ENCODE peak calls at places on chromosomes 6 and 20, in ten cellular contexts. One of them, this sample, is unnamed.
A peak's percentile ranks its signal among the peaks of the same experiment; 100 is the strongest.

GRCh38 chr6:36586606-36587005 is 7.6 kb upstream of the SRSF3 start:
- DNase-seq in heart left ventricle: no peak
- DNase-seq in heart right ventricle: no peak
- DNase-seq in cardiac muscle cell: no peak
- DNase-seq in A549: no peak
- DNase-seq in neural progenitor cell: no peak
- DNase-seq in lung: no peak
- DNase-seq in hepatocyte: no peak
- DNase-seq in psoas muscle: no peak
- DNase-seq in fibroblast of lung: no peak
- DNase-seq in this sample: no peak

GRCh38 chr6:36793913-36794703 is 45.1 kb downstream of the CPNE5 start:
- DNase-seq in heart left ventricle: no peak
- DNase-seq in heart right ventricle: no peak
- DNase-seq in cardiac muscle cell: peak; percentile 49
- DNase-seq in A549: no peak
- DNase-seq in neural progenitor cell: peak; percentile 47
- DNase-seq in lung: no peak
- DNase-seq in hepatocyte: peak; percentile 12
- DNase-seq in psoas muscle: no peak
- DNase-seq in fibroblast of lung: no peak
- DNase-seq in this sample: peak; percentile 26

GRCh38 chr6:137657351-137657911 is 163.2 kb upstream of the OLIG3 start:
- DNase-seq in heart left ventricle: no peak
- DNase-seq in heart right ventricle: no peak
- DNase-seq in cardiac muscle cell: no peak
- DNase-seq in A549: no peak
- DNase-seq in neural progenitor cell: no peak
- DNase-seq in lung: no peak
- DNase-seq in hepatocyte: no peak
- DNase-seq in psoas muscle: no peak
- DNase-seq in fibroblast of lung: no peak
- DNase-seq in this sample: no peak

GRCh38 chr6:139250296-139251274 is 41.2 kb downstream of the TXLNB start:
- DNase-seq in heart left ventricle: peak; percentile 66
- DNase-seq in heart right ventricle: peak; percentile 61
- DNase-seq in cardiac muscle cell: peak; percentile 67
- DNase-seq in A549: peak; percentile 40
- DNase-seq in neural progenitor cell: peak; percentile 80
- DNase-seq in lung: no peak
- DNase-seq in hepatocyte: peak; percentile 72
- DNase-seq in psoas muscle: peak; percentile 57
- DNase-seq in fibroblast of lung: peak; percentile 49
- DNase-seq in this sample: peak; percentile 36

GRCh38 chr20:32526125-32526524 is 59.0 kb downstream of the NOL4L start:
- DNase-seq in heart left ventricle: peak; percentile 2
- DNase-seq in heart right ventricle: no peak
- DNase-seq in cardiac muscle cell: no peak
- DNase-seq in A549: no peak
- DNase-seq in neural progenitor cell: no peak
- DNase-seq in lung: no peak
- DNase-seq in hepatocyte: no peak
- DNase-seq in psoas muscle: no peak
- DNase-seq in fibroblast of lung: no peak
- DNase-seq in this sample: no peak

GRCh38 chr6:108186226-108186625 is 20.4 kb downstream of the NR2E1 start:
- DNase-seq in heart left ventricle: no peak
- DNase-seq in heart right ventricle: no peak
- DNase-seq in cardiac muscle cell: no peak
- DNase-seq in A549: no peak
- DNase-seq in neural progenitor cell: no peak
- DNase-seq in lung: no peak
- DNase-seq in hepatocyte: peak; percentile 50
- DNase-seq in psoas muscle: no peak
- DNase-seq in fibroblast of lung: no peak
- DNase-seq in this sample: no peak

GRCh38 chr6:178119-178518 is 114.2 kb upstream of the DUSP22 start:
- DNase-seq in heart left ventricle: no peak
- DNase-seq in heart right ventricle: no peak
- DNase-seq in cardiac muscle cell: no peak
- DNase-seq in A549: no peak
- DNase-seq in neural progenitor cell: no peak
- DNase-seq in lung: no peak
- DNase-seq in hepatocyte: no peak
- DNase-seq in psoas muscle: no peak
- DNase-seq in fibroblast of lung: no peak
- DNase-seq in this sample: no peak

GRCh38 chr20:17849901-17850673 is 118.5 kb downstream of the SNX5 start:
- DNase-seq in heart left ventricle: peak; percentile 87
- DNase-seq in heart right ventricle: peak; percentile 64
- DNase-seq in cardiac muscle cell: peak; percentile 99
- DNase-seq in A549: peak; percentile 36
- DNase-seq in neural progenitor cell: no peak
- DNase-seq in lung: peak; percentile 50
- DNase-seq in hepatocyte: peak; percentile 68
- DNase-seq in psoas muscle: peak; percentile 81
- DNase-seq in fibroblast of lung: peak; percentile 98
- DNase-seq in this sample: no peak

GRCh38 chr6:38484656-38485055 is 155.1 kb downstream of the BTBD9 start:
- DNase-seq in heart left ventricle: no peak
- DNase-seq in heart right ventricle: no peak
- DNase-seq in cardiac muscle cell: no peak
- DNase-seq in A549: no peak
- DNase-seq in neural progenitor cell: no peak
- DNase-seq in lung: no peak
- DNase-seq in hepatocyte: no peak
- DNase-seq in psoas muscle: no peak
- DNase-seq in fibroblast of lung: no peak
- DNase-seq in this sample: no peak

GRCh38 chr6:84280030-84280429 is 52.6 kb upstream of the CEP162 start:
- DNase-seq in heart left ventricle: no peak
- DNase-seq in heart right ventricle: no peak
- DNase-seq in cardiac muscle cell: no peak
- DNase-seq in A549: no peak
- DNase-seq in neural progenitor cell: no peak
- DNase-seq in lung: no peak
- DNase-seq in hepatocyte: no peak
- DNase-seq in psoas muscle: no peak
- DNase-seq in fibroblast of lung: no peak
- DNase-seq in this sample: no peak

GRCh38 chr6:147712841-147713240 is 204.4 kb downstream of the SAMD5 start:
- DNase-seq in heart left ventricle: no peak
- DNase-seq in heart right ventricle: no peak
- DNase-seq in cardiac muscle cell: no peak
- DNase-seq in A549: no peak
- DNase-seq in neural progenitor cell: no peak
- DNase-seq in lung: no peak
- DNase-seq in hepatocyte: no peak
- DNase-seq in psoas muscle: no peak
- DNase-seq in fibroblast of lung: no peak
- DNase-seq in this sample: no peak

GRCh38 chr6:26026833-26027490 is 60.3 kb upstream of the HFE start:
- DNase-seq in heart left ventricle: peak; percentile 93
- DNase-seq in heart right ventricle: peak; percentile 84
- DNase-seq in cardiac muscle cell: peak; percentile 94
- DNase-seq in A549: peak; percentile 41
- DNase-seq in neural progenitor cell: peak; percentile 92
- DNase-seq in lung: peak; percentile 94
- DNase-seq in hepatocyte: peak; percentile 95
- DNase-seq in psoas muscle: peak; percentile 86
- DNase-seq in fibroblast of lung: peak; percentile 97
- DNase-seq in this sample: peak; percentile 80

GRCh38 chr6:42049116-42049809 is 1.1 kb upstream of the TAF8 start:
- DNase-seq in heart left ventricle: no peak
- DNase-seq in heart right ventricle: peak; percentile 24
- DNase-seq in cardiac muscle cell: no peak
- DNase-seq in A549: no peak
- DNase-seq in neural progenitor cell: no peak
- DNase-seq in lung: peak; percentile 31
- DNase-seq in hepatocyte: no peak
- DNase-seq in psoas muscle: peak; percentile 25
- DNase-seq in fibroblast of lung: no peak
- DNase-seq in this sample: no peak

GRCh38 chr20:9255171-9255570 is 186.3 kb downstream of the PLCB4 start:
- DNase-seq in heart left ventricle: no peak
- DNase-seq in heart right ventricle: no peak
- DNase-seq in cardiac muscle cell: no peak
- DNase-seq in A549: no peak
- DNase-seq in neural progenitor cell: peak; percentile 86
- DNase-seq in lung: no peak
- DNase-seq in hepatocyte: no peak
- DNase-seq in psoas muscle: no peak
- DNase-seq in fibroblast of lung: no peak
- DNase-seq in this sample: no peak

GRCh38 chr6:77466055-77467028 is 3.1 kb upstream of the HTR1B start:
- DNase-seq in heart left ventricle: peak; percentile 38
- DNase-seq in heart right ventricle: no peak
- DNase-seq in cardiac muscle cell: peak; percentile 82
- DNase-seq in A549: peak; percentile 15
- DNase-seq in neural progenitor cell: peak; percentile 79
- DNase-seq in lung: no peak
- DNase-seq in hepatocyte: peak; percentile 86
- DNase-seq in psoas muscle: peak; percentile 13
- DNase-seq in fibroblast of lung: peak; percentile 68
- DNase-seq in this sample: peak; percentile 43

GRCh38 chr6:32369678-32370077 is 2.0 kb downstream of the TSBP1 start:
- DNase-seq in heart left ventricle: no peak
- DNase-seq in heart right ventricle: no peak
- DNase-seq in cardiac muscle cell: peak; percentile 79
- DNase-seq in A549: peak; percentile 31
- DNase-seq in neural progenitor cell: no peak
- DNase-seq in lung: no peak
- DNase-seq in hepatocyte: no peak
- DNase-seq in psoas muscle: no peak
- DNase-seq in fibroblast of lung: peak; percentile 86
- DNase-seq in this sample: no peak

GRCh38 chr20:32582659-32583580 is 2.2 kb downstream of the NOL4L start:
- DNase-seq in heart left ventricle: peak; percentile 53
- DNase-seq in heart right ventricle: no peak
- DNase-seq in cardiac muscle cell: peak; percentile 49
- DNase-seq in A549: no peak
- DNase-seq in neural progenitor cell: peak; percentile 85
- DNase-seq in lung: no peak
- DNase-seq in hepatocyte: peak; percentile 87
- DNase-seq in psoas muscle: no peak
- DNase-seq in fibroblast of lung: no peak
- DNase-seq in this sample: no peak

GRCh38 chr6:4264076-4264475 is 128.7 kb upstream of the ECI2 start:
- DNase-seq in heart left ventricle: no peak
- DNase-seq in heart right ventricle: no peak
- DNase-seq in cardiac muscle cell: no peak
- DNase-seq in A549: no peak
- DNase-seq in neural progenitor cell: no peak
- DNase-seq in lung: no peak
- DNase-seq in hepatocyte: no peak
- DNase-seq in psoas muscle: no peak
- DNase-seq in fibroblast of lung: no peak
- DNase-seq in this sample: no peak

GRCh38 chr6:163406830-163407229 is 7.7 kb upstream of the QKI start:
- DNase-seq in heart left ventricle: no peak
- DNase-seq in heart right ventricle: no peak
- DNase-seq in cardiac muscle cell: no peak
- DNase-seq in A549: no peak
- DNase-seq in neural progenitor cell: no peak
- DNase-seq in lung: no peak
- DNase-seq in hepatocyte: no peak
- DNase-seq in psoas muscle: no peak
- DNase-seq in fibroblast of lung: no peak
- DNase-seq in this sample: no peak
- H3K27ac ChIP-seq in heart left ventricle: peak overlapping the region; percentile 71
- H3K27ac ChIP-seq in heart right ventricle: peak overlapping the region; percentile 80
- H3K27ac ChIP-seq in cardiac muscle cell: peak overlapping the region; percentile 85
- H3K27ac ChIP-seq in A549: no peak overlapping the region
- H3K27ac ChIP-seq in neural progenitor cell: no peak overlapping the region
- H3K27ac ChIP-seq in lung: peak overlapping the region; percentile 59
- H3K27ac ChIP-seq in hepatocyte: no peak overlapping the region
- H3K27ac ChIP-seq in psoas muscle: peak overlapping the region; percentile 92
- H3K27ac ChIP-seq in fibroblast of lung: no peak overlapping the region
- H3K27ac ChIP-seq in this sample: peak overlapping the region; percentile 91

GRCh38 chr20:48880936-48881657 is 40.4 kb upstream of the ARFGEF2 start:
- DNase-seq in heart left ventricle: no peak
- DNase-seq in heart right ventricle: no peak
- DNase-seq in cardiac muscle cell: peak; percentile 58
- DNase-seq in A549: no peak
- DNase-seq in neural progenitor cell: no peak
- DNase-seq in lung: no peak
- DNase-seq in hepatocyte: no peak
- DNase-seq in psoas muscle: no peak
- DNase-seq in fibroblast of lung: no peak
- DNase-seq in this sample: no peak
- H3K27ac ChIP-seq in heart left ventricle: no peak overlapping the region
- H3K27ac ChIP-seq in heart right ventricle: no peak overlapping the region
- H3K27ac ChIP-seq in cardiac muscle cell: no peak overlapping the region
- H3K27ac ChIP-seq in A549: no peak overlapping the region
- H3K27ac ChIP-seq in neural progenitor cell: no peak overlapping the region
- H3K27ac ChIP-seq in lung: no peak overlapping the region
- H3K27ac ChIP-seq in hepatocyte: no peak overlapping the region
- H3K27ac ChIP-seq in psoas muscle: no peak overlapping the region
- H3K27ac ChIP-seq in fibroblast of lung: no peak overlapping the region
- H3K27ac ChIP-seq in this sample: no peak overlapping the region

DNA sequence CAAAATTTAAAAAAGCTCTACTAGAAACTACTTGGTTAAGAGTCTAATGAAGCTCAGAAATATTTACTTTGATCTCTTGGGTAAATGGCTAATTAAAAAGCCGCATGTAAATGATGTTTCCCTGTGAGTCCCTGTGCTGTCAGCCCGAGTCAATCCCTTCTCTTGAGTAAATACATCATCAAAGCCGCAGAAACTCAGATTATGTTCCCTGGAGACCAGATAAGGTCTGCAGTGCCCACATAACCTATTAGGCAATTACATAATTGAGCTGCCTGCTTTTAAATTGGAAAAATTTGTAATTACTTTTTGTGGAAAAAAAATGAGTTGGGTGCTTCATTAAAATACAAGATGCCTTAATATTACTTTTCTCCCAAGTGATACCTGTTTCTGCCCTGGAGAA is 83.1 kb downstream of the KIZ start:
- DNase-seq in heart left ventricle: no peak
- DNase-seq in heart right ventricle: no peak
- DNase-seq in cardiac muscle cell: peak; percentile 42
- DNase-seq in A549: no peak
- DNase-seq in neural progenitor cell: no peak
- DNase-seq in lung: no peak
- DNase-seq in hepatocyte: no peak
- DNase-seq in psoas muscle: no peak
- DNase-seq in fibroblast of lung: no peak
- DNase-seq in this sample: no peak
- H3K27ac ChIP-seq in heart left ventricle: no peak overlapping the region
- H3K27ac ChIP-seq in heart right ventricle: no peak overlapping the region
- H3K27ac ChIP-seq in cardiac muscle cell: no peak overlapping the region
- H3K27ac ChIP-seq in A549: no peak overlapping the region
- H3K27ac ChIP-seq in neural progenitor cell: no peak overlapping the region
- H3K27ac ChIP-seq in lung: no peak overlapping the region
- H3K27ac ChIP-seq in hepatocyte: no peak overlapping the region
- H3K27ac ChIP-seq in psoas muscle: no peak overlapping the region
- H3K27ac ChIP-seq in fibroblast of lung: no peak overlapping the region
- H3K27ac ChIP-seq in this sample: no peak overlapping the region

DNA sequence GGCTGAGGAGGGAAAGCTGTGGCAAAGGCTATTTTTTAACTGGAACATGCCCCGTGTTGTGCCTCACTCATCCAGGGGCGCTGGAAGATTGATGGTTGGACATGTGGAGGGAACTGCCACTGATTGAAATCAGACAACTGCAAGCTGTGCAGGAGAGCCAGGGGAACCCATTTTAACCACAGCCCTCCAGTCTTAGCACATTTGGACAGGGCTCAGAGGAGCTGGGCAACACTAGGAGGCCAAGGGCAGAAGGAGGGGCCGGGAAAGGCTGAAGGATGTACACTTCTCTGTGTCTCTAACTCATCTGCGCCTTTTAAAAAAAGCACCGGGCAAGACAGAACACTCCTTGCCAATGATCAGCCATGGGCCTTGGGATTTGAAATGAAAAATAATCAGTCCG is 109.5 kb upstream of the EYA4 start:
- DNase-seq in heart left ventricle: peak; percentile 24
- DNase-seq in heart right ventricle: no peak
- DNase-seq in cardiac muscle cell: no peak
- DNase-seq in A549: no peak
- DNase-seq in neural progenitor cell: no peak
- DNase-seq in lung: no peak
- DNase-seq in hepatocyte: no peak
- DNase-seq in psoas muscle: peak; percentile 38
- DNase-seq in fibroblast of lung: peak; percentile 33
- DNase-seq in this sample: no peak
- H3K27ac ChIP-seq in heart left ventricle: peak overlapping the region; percentile 45
- H3K27ac ChIP-seq in heart right ventricle: peak overlapping the region; percentile 51
- H3K27ac ChIP-seq in cardiac muscle cell: no peak overlapping the region
- H3K27ac ChIP-seq in A549: peak overlapping the region; percentile 73
- H3K27ac ChIP-seq in neural progenitor cell: no peak overlapping the region
- H3K27ac ChIP-seq in lung: peak overlapping the region; percentile 80
- H3K27ac ChIP-seq in hepatocyte: no peak overlapping the region
- H3K27ac ChIP-seq in psoas muscle: peak overlapping the region; percentile 91
- H3K27ac ChIP-seq in fibroblast of lung: no peak overlapping the region
- H3K27ac ChIP-seq in this sample: peak overlapping the region; percentile 55

This sample was measured in dorsolateral prefrontal cortex.